ENCODE peak calls at places on chromosomes 6 and 20, in four cellular contexts. T is stimulated activated CD4-positive, alpha-beta T cell treated with anti-CD3 and anti-CD28 coated beads, Interleukin-1b, Interleukin-23, amount 100 ng/mL, for 1 hour; U is lower lobe of right lung; E is mesendoderm. J is an unnamed sample.

GRCh38 chr6:4625557-4625956 is 150.6 kb upstream of the CDYL start:
- DNase-seq in T (no peak), U (no peak), E (no peak), J (no peak)

GRCh38 chr6:33613146-33613793 is 7.9 kb upstream of the ITPR3 start:
- DNase-seq in T (no peak), E (no peak), U (no peak), J (no peak)

GRCh38 chr6:11368264-11368663 is 135.8 kb upstream of the NEDD9 start:
- DNase-seq in E (no peak), U (no peak), T (no peak), J (no peak)

GRCh38 chr6:159038914-159039884 is 5.6 kb downstream of the TAGAP start:
- DNase-seq in U (no peak), T (no peak), E (no peak), J (peak)

GRCh38 chr6:106749611-106750010 is 120.2 kb downstream of the QRSL1 start:
- DNase-seq in E (peak), T (no peak), U (no peak), J (no peak)

GRCh38 chr6:57421503-57421902 is 104.1 kb downstream of the PRIM2 start:
- DNase-seq in E (no peak), U (no peak), T (no peak), J (no peak)

GRCh38 chr6:7726416-7727149 is 684 bp downstream of the BMP6 start:
- DNase-seq in U (no peak), E (peak), T (no peak), J (no peak)

GRCh38 chr6:127391019-127391974 is 47.9 kb upstream of the ECHDC1 start:
- DNase-seq in T (no peak), E (no peak), U (no peak), J (no peak)

GRCh38 chr6:144007779-144008500 is at the start of gene PLAGL1:
- DNase-seq in E (peak), U (peak), T (no peak), J (peak)

GRCh38 chr6:107716688-107717089 is 107.4 kb downstream of the SCML4 start:
- DNase-seq in E (peak), T (no peak), U (no peak), J (no peak)

GRCh38 chr20:2217857-2218529 is 77.8 kb upstream of the TGM3 start:
- DNase-seq in E (no peak), U (no peak), T (no peak), J (peak)

GRCh38 chr20:44104807-44105517 is 82.0 kb downstream of the JPH2 start:
- DNase-seq in T (no peak), E (no peak), U (no peak), J (no peak)

GRCh38 chr6:45504947-45505346 is 127.2 kb upstream of the SUPT3H start:
- DNase-seq in U (no peak), T (no peak), E (peak), J (no peak)

GRCh38 chr6:41719796-41720620 is 15.4 kb downstream of the TFEB start:
- DNase-seq in U (peak), T (no peak), E (no peak), J (no peak)

GRCh38 chr6:26300043-26300331 is 65.0 kb upstream of the BTN3A2 start:
- DNase-seq in E (no peak), T (no peak), U (no peak), J (no peak)

GRCh38 chr6:19719691-19720127 is 117.5 kb upstream of the ID4 start:
- DNase-seq in U (no peak), E (peak), T (no peak), J (no peak)

GRCh38 chr6:110626442-110626841 is 150.0 kb upstream of the SLC22A16 start:
- DNase-seq in T (no peak), E (no peak), U (no peak), J (no peak)

GRCh38 chr6:162814417-162814988 is 86.7 kb downstream of the PACRG start:
- DNase-seq in T (no peak), E (no peak), U (no peak), J (no peak)

GRCh38 chr20:48128436-48128835 is 343.2 kb upstream of the SULF2 start:
- DNase-seq in E (no peak), T (no peak), U (no peak), J (no peak)

GRCh38 chr6:95923518-95923917 is 92.3 kb upstream of the FUT9 start:
- DNase-seq in U (no peak), T (no peak), E (peak), J (no peak)

GRCh38 chr20:51366155-51366886 is 176.2 kb downstream of the NFATC2 start:
- DNase-seq in T (no peak), E (peak), U (no peak), J (no peak)

GRCh38 chr6:52213127-52213526 is 27.0 kb downstream of the IL17A start:
- DNase-seq in E (peak), T (no peak), U (no peak), J (no peak)

GRCh38 chr6:44084231-44085014 is 42.8 kb downstream of the MRPL14 start:
- DNase-seq in T (no peak), E (no peak), U (no peak), J (no peak)

GRCh38 chr6:4358414-4359107 is 223.2 kb upstream of the ECI2 start:
- DNase-seq in E (peak), T (no peak), U (peak), J (no peak)

GRCh38 chr6:111750147-111750546 is 123.1 kb downstream of the FYN start:
- DNase-seq in T (no peak), U (no peak), E (no peak), J (no peak)

GRCh38 chr6:107666084-107666981 is 157.8 kb downstream of the SCML4 start:
- DNase-seq in T (no peak), E (no peak), U (no peak), J (no peak)

GRCh38 chr6:151690768-151691562 is 116.5 kb upstream of the ESR1 start:
- DNase-seq in U (no peak), T (no peak), E (no peak), J (peak)

GRCh38 chr20:11852189-11852588 is 65.5 kb upstream of the BTBD3 start:
- DNase-seq in T (no peak), E (no peak), U (no peak), J (no peak)

GRCh38 chr6:142802124-142802523 is 142.9 kb downstream of the HIVEP2 start:
- DNase-seq in E (peak), U (no peak), T (no peak), J (no peak)

GRCh38 chr6:121526282-121526681 is 90.8 kb downstream of the GJA1 start:
- DNase-seq in U (no peak), T (no peak), E (no peak), J (no peak)

GRCh38 chr6:5287205-5287965 is 26.1 kb downstream of the FARS2 start:
- DNase-seq in U (no peak), T (no peak), E (peak), J (no peak)

GRCh38 chr6:92008757-92009502 is 1410.4 kb downstream of the EPHA7 start:
- DNase-seq in E (no peak), U (no peak), T (no peak), J (no peak)

GRCh38 chr20:58888521-58889333 is 36.2 kb downstream of the GNAS start:
- DNase-seq in U (peak), E (peak), T (peak), J (peak)

GRCh38 chr6:10215711-10216110 is 199.2 kb downstream of the TFAP2A start:
- DNase-seq in E (no peak), T (no peak), U (no peak), J (no peak)

GRCh38 chr20:43787937-43788336 is 61.1 kb upstream of the GTSF1L start:
- DNase-seq in U (no peak), E (no peak), T (no peak), J (no peak)

GRCh38 chr20:2690718-2691117 is 1.9 kb upstream of the EBF4 start:
- DNase-seq in U (no peak), T (no peak), E (no peak), J (no peak)

GRCh38 chr20:62688855-62689460 is 19.7 kb upstream of the NTSR1 start:
- DNase-seq in T (no peak), E (no peak), U (no peak), J (no peak)

GRCh38 chr6:13362432-13362831 is 34.1 kb upstream of the TBC1D7 start:
- DNase-seq in U (no peak), E (no peak), T (no peak), J (no peak)

GRCh38 chr6:169185011-169185521 is 68.6 kb downstream of the THBS2 start:
- DNase-seq in E (no peak), T (no peak), U (no peak), J (no peak)